ENCODE peak calls at places on chromosomes 3 and 15, in five cellular contexts. One of them, this sample, is unnamed.

GRCh38 chr3:124229407-124229806 is 237.5 kb upstream of the ROPN1 start:
- DNase-seq in neural progenitor cell: no peak
- DNase-seq in GM23248: peak
- DNase-seq in fibroblast of lung: no peak
- DNase-seq in IMR-90: no peak
- DNase-seq in this sample: no peak

GRCh38 chr3:197224034-197224444 is 74.4 kb downstream of the DLG1 start:
- DNase-seq in neural progenitor cell: peak
- DNase-seq in GM23248: peak
- DNase-seq in fibroblast of lung: peak
- DNase-seq in IMR-90: peak
- DNase-seq in this sample: no peak

GRCh38 chr3:4395448-4395847 is 71.6 kb downstream of the SUMF1 start:
- DNase-seq in neural progenitor cell: no peak
- DNase-seq in GM23248: peak
- DNase-seq in fibroblast of lung: no peak
- DNase-seq in IMR-90: peak
- DNase-seq in this sample: no peak

GRCh38 chr15:29938701-29939340 is 116.6 kb upstream of the TJP1 start:
- DNase-seq in neural progenitor cell: peak
- DNase-seq in GM23248: no peak
- DNase-seq in fibroblast of lung: peak
- DNase-seq in IMR-90: peak
- DNase-seq in this sample: no peak

GRCh38 chr3:129398803-129399144 is 29.7 kb downstream of the EFCAB12 start:
- DNase-seq in neural progenitor cell: peak
- DNase-seq in GM23248: peak
- DNase-seq in fibroblast of lung: peak
- DNase-seq in IMR-90: peak
- DNase-seq in this sample: peak

GRCh38 chr3:73863546-73864079 is 238.9 kb upstream of the PDZRN3 start:
- DNase-seq in neural progenitor cell: no peak
- DNase-seq in GM23248: no peak
- DNase-seq in fibroblast of lung: no peak
- DNase-seq in IMR-90: no peak
- DNase-seq in this sample: no peak

GRCh38 chr15:65132841-65133549 is 613 bp downstream of the PDCD7 start:
- DNase-seq in neural progenitor cell: peak
- DNase-seq in GM23248: peak
- DNase-seq in fibroblast of lung: peak
- DNase-seq in IMR-90: peak
- DNase-seq in this sample: peak

GRCh38 chr3:97993526-97993925 is 21.3 kb upstream of the RIOX2 start:
- DNase-seq in neural progenitor cell: no peak
- DNase-seq in GM23248: no peak
- DNase-seq in fibroblast of lung: no peak
- DNase-seq in IMR-90: no peak
- DNase-seq in this sample: no peak

GRCh38 chr3:141940204-141940776 is 63.8 kb downstream of the ATP1B3 start:
- DNase-seq in neural progenitor cell: peak
- DNase-seq in GM23248: peak
- DNase-seq in fibroblast of lung: peak
- DNase-seq in IMR-90: peak
- DNase-seq in this sample: no peak

GRCh38 chr3:168878655-168879054 is 782.9 kb upstream of the GOLIM4 start:
- DNase-seq in neural progenitor cell: no peak
- DNase-seq in GM23248: peak
- DNase-seq in fibroblast of lung: peak
- DNase-seq in IMR-90: peak
- DNase-seq in this sample: no peak

GRCh38 chr3:35639251-35640185 is at the start of gene ARPP21:
- DNase-seq in neural progenitor cell: peak
- DNase-seq in GM23248: no peak
- DNase-seq in fibroblast of lung: peak
- DNase-seq in IMR-90: no peak
- DNase-seq in this sample: peak

GRCh38 chr3:61600195-61600594 is 38.8 kb downstream of the PTPRG start:
- DNase-seq in neural progenitor cell: no peak
- DNase-seq in GM23248: peak
- DNase-seq in fibroblast of lung: no peak
- DNase-seq in IMR-90: peak
- DNase-seq in this sample: no peak

GRCh38 chr3:133295199-133295901 is 104.5 kb upstream of the BFSP2 start:
- DNase-seq in neural progenitor cell: no peak
- DNase-seq in GM23248: peak
- DNase-seq in fibroblast of lung: peak
- DNase-seq in IMR-90: peak
- DNase-seq in this sample: peak

GRCh38 chr15:58549013-58549779 is 117.4 kb downstream of the LIPC start:
- DNase-seq in neural progenitor cell: no peak
- DNase-seq in GM23248: no peak
- DNase-seq in fibroblast of lung: peak
- DNase-seq in IMR-90: peak
- DNase-seq in this sample: peak

GRCh38 chr3:3189102-3189727 is 9.7 kb upstream of the CRBN start:
- DNase-seq in neural progenitor cell: no peak
- DNase-seq in GM23248: no peak
- DNase-seq in fibroblast of lung: no peak
- DNase-seq in IMR-90: peak
- DNase-seq in this sample: no peak

GRCh38 chr15:61499371-61499770 is 270.3 kb upstream of the RORA start:
- DNase-seq in neural progenitor cell: no peak
- DNase-seq in GM23248: no peak
- DNase-seq in fibroblast of lung: no peak
- DNase-seq in IMR-90: no peak
- DNase-seq in this sample: no peak

GRCh38 chr15:89334510-89335288 is at the start of gene POLG:
- DNase-seq in neural progenitor cell: peak
- DNase-seq in GM23248: peak
- DNase-seq in fibroblast of lung: peak
- DNase-seq in IMR-90: peak
- DNase-seq in this sample: peak

GRCh38 chr15:90519688-90520087 is 10.0 kb upstream of the CRTC3 start:
- DNase-seq in neural progenitor cell: no peak
- DNase-seq in GM23248: peak
- DNase-seq in fibroblast of lung: peak
- DNase-seq in IMR-90: peak
- DNase-seq in this sample: no peak

GRCh38 chr3:56573501-56573900 is 16.5 kb downstream of the CCDC66 start:
- DNase-seq in neural progenitor cell: no peak
- DNase-seq in GM23248: no peak
- DNase-seq in fibroblast of lung: no peak
- DNase-seq in IMR-90: no peak
- DNase-seq in this sample: no peak

GRCh38 chr3:117346878-117347277 is 637.3 kb downstream of the TUSC7 start:
- DNase-seq in neural progenitor cell: no peak
- DNase-seq in GM23248: no peak
- DNase-seq in fibroblast of lung: no peak
- DNase-seq in IMR-90: no peak
- DNase-seq in this sample: no peak

GRCh38 chr15:64014995-64015394 is 31.3 kb downstream of the DAPK2 start:
- DNase-seq in neural progenitor cell: no peak
- DNase-seq in GM23248: no peak
- DNase-seq in fibroblast of lung: no peak
- DNase-seq in IMR-90: no peak
- DNase-seq in this sample: no peak

GRCh38 chr3:11115548-11115947 is 38.7 kb upstream of the HRH1 start:
- DNase-seq in neural progenitor cell: no peak
- DNase-seq in GM23248: no peak
- DNase-seq in fibroblast of lung: no peak
- DNase-seq in IMR-90: no peak
- DNase-seq in this sample: no peak

GRCh38 chr3:33537135-33537534 is 96.9 kb upstream of the UBP1 start:
- DNase-seq in neural progenitor cell: no peak
- DNase-seq in GM23248: no peak
- DNase-seq in fibroblast of lung: no peak
- DNase-seq in IMR-90: no peak
- DNase-seq in this sample: no peak

GRCh38 chr15:57061696-57062095 is 143.3 kb downstream of the TCF12 start:
- DNase-seq in neural progenitor cell: no peak
- DNase-seq in GM23248: peak
- DNase-seq in fibroblast of lung: no peak
- DNase-seq in IMR-90: peak
- DNase-seq in this sample: no peak

DNA sequence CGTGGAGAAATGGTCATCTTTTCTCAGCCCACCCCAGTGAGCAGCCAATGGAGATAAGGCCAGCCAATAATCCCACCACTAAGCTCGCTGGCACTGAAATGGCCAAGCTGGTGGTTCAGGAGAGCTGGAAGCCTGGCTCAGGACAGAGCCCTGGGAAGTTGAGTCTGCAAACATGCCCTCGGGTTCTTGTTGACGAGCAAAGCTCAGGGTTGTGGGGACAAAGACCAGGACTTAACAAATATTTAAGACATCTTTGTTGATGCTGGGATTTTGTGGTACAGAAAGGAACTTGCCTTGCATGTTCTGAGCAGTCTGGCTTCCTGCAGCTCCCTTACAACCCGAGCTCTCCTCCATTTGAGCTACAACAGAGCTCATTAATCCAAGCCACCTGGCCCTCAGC is 4.4 kb downstream of the FAH start:
- DNase-seq in neural progenitor cell: peak
- DNase-seq in GM23248: no peak
- DNase-seq in fibroblast of lung: no peak
- DNase-seq in IMR-90: no peak
- DNase-seq in this sample: no peak
- H3K27ac ChIP-seq in neural progenitor cell: no peak
- H3K27ac ChIP-seq in GM23248: no peak
- H3K27ac ChIP-seq in fibroblast of lung: no peak
- H3K27ac ChIP-seq in IMR-90: no peak
- H3K27ac ChIP-seq in this sample: no peak

GRCh38 chr3:128198313-128198712 is 45.0 kb downstream of the EEFSEC start:
- DNase-seq in neural progenitor cell: no peak
- DNase-seq in GM23248: no peak
- DNase-seq in fibroblast of lung: no peak
- DNase-seq in IMR-90: no peak
- DNase-seq in this sample: no peak

GRCh38 chr3:128195802-128196201 is 42.5 kb downstream of the EEFSEC start:
- DNase-seq in neural progenitor cell: no peak
- DNase-seq in GM23248: no peak
- DNase-seq in fibroblast of lung: no peak
- DNase-seq in IMR-90: no peak
- DNase-seq in this sample: no peak

GRCh38 chr3:128195369-128195768 is 42.1 kb downstream of the EEFSEC start:
- DNase-seq in neural progenitor cell: no peak
- DNase-seq in GM23248: no peak
- DNase-seq in fibroblast of lung: no peak
- DNase-seq in IMR-90: no peak
- DNase-seq in this sample: peak

GRCh38 chr3:128197855-128198254 is 44.6 kb downstream of the EEFSEC start:
- DNase-seq in neural progenitor cell: no peak
- DNase-seq in GM23248: no peak
- DNase-seq in fibroblast of lung: no peak
- DNase-seq in IMR-90: no peak
- DNase-seq in this sample: no peak

DNA sequence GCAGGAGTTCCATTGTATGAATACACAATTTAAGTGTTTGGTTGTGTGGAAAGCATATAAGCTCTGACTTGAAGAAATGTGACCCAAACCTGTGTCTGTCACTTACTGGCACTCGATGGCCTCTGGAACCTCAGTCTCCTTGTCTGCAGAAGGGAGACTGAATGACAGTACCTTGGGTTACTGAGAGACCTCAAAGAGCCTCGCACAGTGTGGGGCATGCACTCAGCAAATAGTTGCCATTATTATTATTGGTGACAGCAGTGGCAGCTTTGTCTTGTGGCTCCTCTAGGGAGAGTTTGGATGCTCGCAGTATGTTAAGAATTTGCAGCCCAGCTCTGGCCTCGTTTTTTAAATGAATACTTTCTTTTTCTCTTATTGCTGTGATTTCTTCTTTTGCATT is 43.4 kb downstream of the EEFSEC start:
- DNase-seq in neural progenitor cell: peak
- DNase-seq in GM23248: no peak
- DNase-seq in fibroblast of lung: no peak
- DNase-seq in IMR-90: no peak
- DNase-seq in this sample: peak
- H3K4me3 ChIP-seq in neural progenitor cell: no peak
- H3K4me3 ChIP-seq in GM23248: no peak
- H3K4me3 ChIP-seq in fibroblast of lung: no peak
- H3K4me3 ChIP-seq in IMR-90: no peak
- H3K4me3 ChIP-seq in this sample: no peak

DNA sequence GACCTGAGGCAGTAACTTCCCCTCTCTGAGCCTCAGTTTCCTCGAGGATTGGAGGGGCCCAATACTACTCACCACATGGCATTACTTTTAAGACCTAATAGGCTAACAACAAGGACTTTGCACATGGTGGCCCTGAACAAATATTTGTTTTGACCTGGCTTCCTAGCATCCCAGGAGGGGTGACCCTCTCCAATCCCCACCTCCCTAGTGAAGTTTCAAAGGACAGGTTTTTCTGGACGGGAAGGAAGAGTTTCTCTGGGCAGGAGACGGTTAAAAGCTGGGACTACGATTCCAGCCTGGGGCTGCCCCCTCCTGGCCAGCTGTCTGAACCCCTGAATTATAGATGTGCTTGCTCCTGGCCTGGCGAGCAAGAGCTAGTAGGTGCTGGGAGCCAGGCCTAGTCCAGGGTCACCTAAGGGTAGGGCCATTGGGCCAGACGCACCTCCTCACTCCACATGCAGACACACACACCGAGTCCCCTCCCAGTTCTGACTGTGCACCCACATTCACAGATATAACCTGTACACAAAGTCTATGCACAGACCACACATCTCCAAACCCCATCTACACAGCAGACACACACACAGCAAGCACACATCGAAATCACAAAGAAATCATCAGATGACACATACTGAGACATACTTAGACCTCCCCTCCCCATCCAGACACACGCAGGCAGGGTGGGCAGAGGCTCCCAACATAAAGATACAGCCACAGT is 2.7 kb upstream of the ISL2 start:
- DNase-seq in neural progenitor cell: peak
- DNase-seq in GM23248: no peak
- DNase-seq in fibroblast of lung: no peak
- DNase-seq in IMR-90: no peak
- DNase-seq in this sample: peak
- H3K9ac ChIP-seq in neural progenitor cell: no peak
- H3K9ac ChIP-seq in GM23248: no peak
- H3K9ac ChIP-seq in fibroblast of lung: no peak
- H3K9ac ChIP-seq in IMR-90: no peak
- H3K9ac ChIP-seq in this sample: no peak

DNA sequence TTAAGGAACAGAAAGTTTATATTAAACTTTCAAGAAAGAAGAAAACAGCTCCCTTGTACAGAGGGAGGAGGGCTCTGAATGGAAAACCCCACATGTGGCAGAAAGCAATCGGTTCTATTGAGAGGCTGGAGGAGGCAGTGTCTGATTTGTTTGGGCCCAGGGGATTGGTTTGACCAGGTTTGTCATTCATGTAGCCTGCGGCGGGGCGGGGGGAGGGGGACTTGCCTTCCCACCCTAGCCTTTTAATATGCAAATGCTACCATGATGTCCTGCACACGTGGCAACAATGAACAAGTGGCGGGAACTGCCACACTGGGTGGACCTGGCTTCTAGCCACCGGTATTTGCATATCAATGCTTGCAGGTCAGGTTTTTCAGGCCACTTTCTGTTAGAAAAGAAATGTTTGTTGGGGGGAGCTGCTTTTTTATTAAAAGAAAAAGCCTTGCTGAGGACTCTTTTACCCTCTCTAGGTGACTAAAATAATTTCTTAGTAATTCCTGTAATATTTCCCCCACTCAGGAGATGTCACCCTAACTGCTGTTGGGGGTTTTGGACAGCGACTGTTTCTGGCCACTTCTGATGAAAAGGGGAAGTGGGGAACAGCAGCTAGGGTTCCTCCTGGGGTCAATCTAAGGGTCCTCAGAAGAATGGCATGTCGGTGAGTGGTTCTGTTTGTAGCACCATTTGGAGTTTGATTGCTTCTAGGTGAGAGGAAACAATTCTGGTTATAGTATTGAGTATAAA is 691.2 kb downstream of the TBL1XR1 start:
- DNase-seq in neural progenitor cell: peak
- DNase-seq in GM23248: no peak
- DNase-seq in fibroblast of lung: no peak
- DNase-seq in IMR-90: no peak
- DNase-seq in this sample: peak
- H3K27ac ChIP-seq in neural progenitor cell: no peak
- H3K27ac ChIP-seq in GM23248: no peak
- H3K27ac ChIP-seq in fibroblast of lung: no peak
- H3K27ac ChIP-seq in IMR-90: no peak
- H3K27ac ChIP-seq in this sample: no peak

This sample was measured in endodermal cell.